ENCODE peak calls at places on chromosomes 11 and 22, in four cellular contexts. V is GM12878, Q is RCC 7860, I is left cardiac atrium. D is an unnamed sample.

GRCh38 chr22:37486224-37486845 is at the start of gene MFNG:
- DNase-seq in V (peak), Q (peak), I (peak), D (peak)

GRCh38 chr11:114044042-114044871 is 15.3 kb upstream of the ZBTB16 start:
- DNase-seq in V (no peak), Q (no peak), I (peak), D (no peak)

GRCh38 chr11:127023991-127024390 is 23.4 kb upstream of the KIRREL3 start:
- DNase-seq in V (no peak), Q (peak), I (no peak), D (no peak)

GRCh38 chr11:104159356-104159755 is 4.6 kb downstream of the PDGFD start:
- DNase-seq in V (no peak), Q (no peak), I (no peak), D (no peak)

GRCh38 chr22:47381240-47381639 is 618.8 kb downstream of the TBC1D22A start:
- DNase-seq in V (no peak), Q (no peak), I (no peak), D (peak)

GRCh38 chr22:29871684-29872083 is 11.3 kb upstream of the MTMR3 start:
- DNase-seq in V (no peak), Q (no peak), I (no peak), D (no peak)

GRCh38 chr11:27904358-27905055 is 203.4 kb downstream of the KIF18A start:
- DNase-seq in V (no peak), Q (peak), I (no peak), D (no peak)

GRCh38 chr22:50217543-50218152 is 16.8 kb downstream of the SELENOO start:
- DNase-seq in V (no peak), Q (no peak), I (no peak), D (no peak)

GRCh38 chr11:130403967-130404366 is 24.4 kb downstream of the ADAMTS8 start:
- DNase-seq in V (no peak), Q (no peak), I (no peak), D (no peak)

GRCh38 chr22:37280718-37281117 is 1.6 kb upstream of the CYTH4 start:
- DNase-seq in V (no peak), Q (no peak), I (no peak), D (no peak)

GRCh38 chr11:126007263-126007662 is 55.4 kb downstream of the CDON start:
- DNase-seq in V (no peak), Q (no peak), I (no peak), D (no peak)

GRCh38 chr11:80462211-80462610 is 1021.4 kb upstream of the TENM4 start:
- DNase-seq in V (no peak), Q (peak), I (no peak), D (no peak)

GRCh38 chr11:65575568-65576231 is at the start of gene EHBP1L1:
- DNase-seq in V (peak), Q (peak), I (peak), D (peak)

GRCh38 chr22:30481711-30482110 is 9.9 kb upstream of the SEC14L3 start:
- DNase-seq in V (no peak), Q (no peak), I (no peak), D (no peak)